ENCODE peak calls at places on chromosomes 5 and 9, in five cellular contexts. K, Z, T, C and I are unnamed samples.

GRCh38 chr5:125002727-125003598 is 256.5 kb upstream of the ZNF608 start:
- DNase-seq in C (no peak), K (no peak), Z (no peak), T (peak; percentile 21), I (no peak)

GRCh38 chr9:14275331-14275730 is 38.6 kb downstream of the NFIB start:
- DNase-seq in T (no peak), Z (no peak), K (no peak), C (no peak), I (no peak)

GRCh38 chr9:126317513-126317912 is 9.1 kb upstream of the MVB12B start:
- DNase-seq in K (no peak), T (peak; percentile 41), C (peak; percentile 25), Z (no peak), I (no peak)

GRCh38 chr9:77290373-77290772 is 113.0 kb downstream of the VPS13A start:
- DNase-seq in Z (no peak), T (no peak), K (no peak), C (no peak), I (no peak)

GRCh38 chr9:88783613-88784230 is 207.5 kb upstream of the S1PR3 start:
- DNase-seq in C (no peak), Z (no peak), T (peak; percentile 23), K (no peak), I (no peak)

GRCh38 chr5:932151-932627 is 39.5 kb downstream of the TRIP13 start:
- DNase-seq in Z (no peak), T (no peak), C (no peak), K (no peak), I (peak; percentile 72)

GRCh38 chr5:30413540-30413939 is 779.9 kb upstream of the CDH6 start:
- DNase-seq in T (peak; percentile 22), K (no peak), Z (no peak), C (no peak), I (no peak)

GRCh38 chr5:39459091-39459490 is 34.3 kb upstream of the DAB2 start:
- DNase-seq in T (no peak), K (no peak), Z (no peak), C (peak; percentile 83), I (no peak)

GRCh38 chr5:107401470-107402085 is 269.2 kb downstream of the EFNA5 start:
- DNase-seq in C (no peak), Z (no peak), T (no peak), K (no peak), I (no peak)

GRCh38 chr5:54956922-54957321 is 28.5 kb downstream of the ESM1 start:
- DNase-seq in K (no peak), T (no peak), C (no peak), Z (no peak), I (no peak)

GRCh38 chr5:170523129-170523497 is 19.3 kb downstream of the KCNIP1 start:
- DNase-seq in C (no peak), Z (no peak), K (no peak), T (no peak), I (no peak)

GRCh38 chr9:135809166-135809565 is 98.2 kb downstream of the CAMSAP1 start:
- DNase-seq in K (no peak), T (no peak), C (peak; percentile 58), Z (no peak), I (no peak)

GRCh38 chr9:113187935-113188595 is 33.0 kb downstream of the FKBP15 start:
- DNase-seq in T (peak; percentile 65), C (peak; percentile 94), K (peak; percentile 45), Z (peak; percentile 57), I (no peak)

GRCh38 chr5:142426129-142426641 is 101.4 kb upstream of the SPRY4 start:
- DNase-seq in C (peak; percentile 63), K (peak; percentile 45), T (peak; percentile 2), Z (no peak), I (no peak)

GRCh38 chr5:123036391-123037103 is at the start of gene PPIC:
- DNase-seq in T (peak; percentile 73), K (peak; percentile 91), C (peak; percentile 71), Z (peak; percentile 69), I (peak; percentile 92)

GRCh38 chr9:130699047-130699446 is 5.5 kb downstream of the EXOSC2 start:
- DNase-seq in K (no peak), Z (no peak), C (no peak), T (no peak), I (no peak)

DNA sequence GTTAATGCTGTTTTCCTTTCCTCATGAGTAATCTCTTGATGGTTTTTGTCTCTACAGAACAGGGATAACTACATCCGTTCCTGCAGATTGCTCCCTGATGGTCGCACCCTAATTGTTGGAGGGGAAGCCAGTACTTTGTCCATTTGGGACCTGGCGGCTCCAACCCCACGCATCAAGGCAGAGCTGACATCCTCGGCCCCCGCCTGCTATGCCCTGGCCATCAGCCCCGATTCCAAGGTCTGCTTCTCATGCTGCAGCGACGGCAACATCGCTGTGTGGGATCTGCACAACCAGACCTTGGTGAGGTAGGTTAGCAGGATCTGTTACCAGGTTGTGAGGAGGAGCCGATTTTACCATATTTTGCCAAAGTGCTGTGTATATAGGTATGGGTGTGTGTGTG is 148.2 kb downstream of the TLE4 start:
- DNase-seq in C (no peak), K (no peak), T (no peak), Z (no peak), I (no peak)
- H3K36me3 ChIP-seq in C (peaks cover 67% of the 10 kb centered on the region), K (peaks cover 6% of the 10 kb centered on the region), T (no peaks in the 10 kb centered on the region), Z (peaks cover 70% of the 10 kb centered on the region), I (peaks cover 23% of the 10 kb centered on the region)

GRCh38 chr9:137726764-137727163 is 108.0 kb downstream of the EHMT1 start:
- DNase-seq in T (no peak), Z (no peak), C (no peak), K (no peak), I (no peak)
- H3K36me3 ChIP-seq in T (peaks cover 10% of the 10 kb centered on the region), Z (peaks cover 39% of the 10 kb centered on the region), C (peaks cover 26% of the 10 kb centered on the region), K (peaks cover 23% of the 10 kb centered on the region), I (peaks cover 5% of the 10 kb centered on the region)

GRCh38 chr5:7867260-7867659 is 1.6 kb downstream of the FASTKD3 start:
- DNase-seq in T (no peak), C (no peak), K (no peak), Z (no peak), I (no peak)
- H3K36me3 ChIP-seq in T (peaks cover 31% of the 10 kb centered on the region), C (peaks cover 5% of the 10 kb centered on the region), K (peaks cover 14% of the 10 kb centered on the region), Z (peaks cover 5% of the 10 kb centered on the region), I (peaks cover 4% of the 10 kb centered on the region)

GRCh38 chr5:149410721-149411432 is 31.8 kb upstream of the IL17B start:
- DNase-seq in T (no peak), Z (no peak), C (peak; percentile 16), K (no peak), I (peak; percentile 57)
- H3K36me3 ChIP-seq in T (no peaks in the 10 kb centered on the region), Z (no peaks in the 10 kb centered on the region), C (peaks cover 67% of the 10 kb centered on the region), K (no peaks in the 10 kb centered on the region), I (no peaks in the 10 kb centered on the region)

GRCh38 chr5:177370488-177371119 is 12.9 kb downstream of the RGS14 start:
- DNase-seq in T (peak; percentile 94), Z (peak; percentile 88), C (peak; percentile 82), K (peak; percentile 94), I (peak; percentile 90)
- H3K36me3 ChIP-seq in T (no peaks in the 10 kb centered on the region), Z (no peaks in the 10 kb centered on the region), C (no peaks in the 10 kb centered on the region), K (no peaks in the 10 kb centered on the region), I (no peaks in the 10 kb centered on the region)

GRCh38 chr5:31502506-31502905 is 29.4 kb downstream of the DROSHA start:
- DNase-seq in K (no peak), Z (no peak), T (no peak), C (peak; percentile 18), I (no peak)
- H3K36me3 ChIP-seq in K (peaks cover 54% of the 10 kb centered on the region), Z (peaks cover 63% of the 10 kb centered on the region), T (peaks cover 63% of the 10 kb centered on the region), C (peaks cover 52% of the 10 kb centered on the region), I (peaks cover 16% of the 10 kb centered on the region)

GRCh38 chr9:100285080-100285479 is 67.7 kb downstream of the TEX10 start:
- DNase-seq in C (no peak), T (no peak), K (no peak), Z (no peak), I (no peak)

GRCh38 chr9:100281069-100281468 is 71.7 kb downstream of the TEX10 start:
- DNase-seq in C (no peak), K (no peak), T (no peak), Z (no peak), I (no peak)

GRCh38 chr9:100282388-100282719 is 70.4 kb downstream of the TEX10 start:
- DNase-seq in C (no peak), K (no peak), Z (no peak), T (no peak), I (no peak)

GRCh38 chr9:100284247-100284646 is 68.5 kb downstream of the TEX10 start:
- DNase-seq in Z (no peak), C (no peak), K (no peak), T (no peak), I (no peak)

DNA sequence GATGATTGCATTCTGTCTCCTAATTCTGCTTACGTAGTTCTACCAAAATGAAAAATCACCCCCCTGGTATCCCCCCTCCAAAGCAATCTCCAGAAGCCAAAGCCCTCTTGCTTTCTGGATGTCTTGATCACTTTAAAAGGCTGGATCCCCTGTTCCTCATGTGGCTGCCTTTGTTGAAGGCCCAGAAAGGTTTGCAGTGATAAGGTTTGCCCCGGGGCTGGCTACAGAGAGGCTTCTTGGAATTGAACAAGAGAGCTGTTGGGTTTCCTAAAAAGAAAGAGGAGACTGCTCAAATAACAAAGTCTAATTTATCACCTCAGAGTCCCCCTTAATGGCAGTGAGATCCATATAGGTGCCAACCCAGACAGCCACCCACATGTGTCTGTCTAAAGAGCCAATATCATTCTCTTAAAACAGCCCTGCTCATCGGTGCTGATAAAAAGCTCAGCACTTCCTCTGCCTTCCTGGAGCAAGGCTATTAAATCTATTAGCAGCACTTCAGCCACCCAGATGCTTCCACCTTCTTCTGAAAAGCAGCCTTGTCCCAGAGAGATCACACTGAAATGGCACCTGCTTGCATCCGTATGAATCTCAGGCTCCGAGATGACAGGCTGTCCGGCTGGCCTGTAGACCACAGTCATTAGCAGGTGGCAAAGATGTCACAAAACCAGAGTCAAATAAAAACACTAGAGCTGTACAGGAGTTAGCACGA is 70.9 kb downstream of the TEX10 start:
- DNase-seq in T (no peak), Z (no peak), K (no peak), C (no peak), I (no peak)
- H3K36me3 ChIP-seq in T (peaks cover 7% of the 10 kb centered on the region), Z (peaks cover 9% of the 10 kb centered on the region), K (peaks cover 12% of the 10 kb centered on the region), C (peaks cover 13% of the 10 kb centered on the region), I (peaks cover 8% of the 10 kb centered on the region)

GRCh38 chr9:92047500-92047899 is 67.7 kb downstream of the SPTLC1 start:
- DNase-seq in C (no peak), T (no peak), K (no peak), Z (no peak), I (no peak)

GRCh38 chr9:92044945-92045344 is 70.3 kb downstream of the SPTLC1 start:
- DNase-seq in C (no peak), Z (no peak), T (no peak), K (no peak), I (no peak)

GRCh38 chr9:92046676-92047075 is 68.5 kb downstream of the SPTLC1 start:
- DNase-seq in K (no peak), Z (no peak), C (peak; percentile 8), T (no peak), I (no peak)

GRCh38 chr9:92048924-92049625 is 66.1 kb downstream of the SPTLC1 start:
- DNase-seq in C (peak; percentile 65), K (no peak), Z (peak; percentile 36), T (no peak), I (no peak)
- H3K36me3 ChIP-seq in C (peaks cover 21% of the 10 kb centered on the region), K (peaks cover 52% of the 10 kb centered on the region), Z (peaks cover 18% of the 10 kb centered on the region), T (peaks cover 42% of the 10 kb centered on the region), I (peaks cover 15% of the 10 kb centered on the region)